ENCODE peak calls at places on chromosomes 11 and 22, in nine cellular contexts. N is left ventricle myocardium inferior; G is naive thymus-derived CD4-positive, alpha-beta T cell; M is endothelial cell of umbilical vein; X is effector memory CD4-positive, alpha-beta T cell; A is adrenal gland; P is CD8-positive, alpha-beta T cell; T is AG04450; I is endodermal cell. Q is an unnamed sample.

GRCh38 chr22:36900880-36901279 is 12.5 kb upstream of the CSF2RB start:
- DNase-seq in N (no peak), G (no peak), M (no peak), X (no peak), A (no peak), P (no peak), T (no peak), I (peak; percentile 91), Q (no peak)

GRCh38 chr11:130480721-130481140 is 32.3 kb downstream of the ADAMTS15 start:
- DNase-seq in N (no peak), G (no peak), M (peak; percentile 80), X (no peak), A (no peak), P (no peak), T (no peak), I (no peak), Q (no peak)

GRCh38 chr11:123261345-123262106 is 66.5 kb upstream of the CLMP start:
- DNase-seq in N (peak; percentile 82), G (peak; percentile 29), M (peak; percentile 68), X (peak; percentile 13), A (peak; percentile 90), P (peak; percentile 70), T (no peak), I (peak; percentile 97), Q (peak; percentile 48)

GRCh38 chr11:97361812-97362378 is 972.1 kb downstream of the JRKL start:
- DNase-seq in N (no peak), G (no peak), M (no peak), X (no peak), A (no peak), P (no peak), T (no peak), I (no peak), Q (no peak)

GRCh38 chr11:66956689-66957290 is 1.4 kb downstream of the PC start:
- DNase-seq in N (no peak), G (peak; percentile 13), M (no peak), X (no peak), A (no peak), P (no peak), T (no peak), I (peak; percentile 77), Q (no peak)

GRCh38 chr11:107011977-107012376 is 6.3 kb downstream of the GUCY1A2 start:
- DNase-seq in N (no peak), G (no peak), M (no peak), X (no peak), A (no peak), P (no peak), T (no peak), I (no peak), Q (no peak)

GRCh38 chr11:74689666-74690065 is 41.6 kb downstream of the CHRDL2 start:
- DNase-seq in N (no peak), G (no peak), M (no peak), X (no peak), A (no peak), P (no peak), T (no peak), I (no peak), Q (no peak)

GRCh38 chr22:18000441-18001039 is 23.8 kb downstream of the MICAL3 start:
- DNase-seq in N (no peak), G (no peak), M (peak; percentile 38), X (peak; percentile 37), A (no peak), P (peak; percentile 52), T (no peak), I (peak; percentile 75), Q (no peak)

GRCh38 chr11:2154889-2155288 is 6.1 kb downstream of the INS start:
- DNase-seq in N (no peak), G (no peak), M (no peak), X (no peak), A (no peak), P (no peak), T (no peak), I (no peak), Q (no peak)

DNA sequence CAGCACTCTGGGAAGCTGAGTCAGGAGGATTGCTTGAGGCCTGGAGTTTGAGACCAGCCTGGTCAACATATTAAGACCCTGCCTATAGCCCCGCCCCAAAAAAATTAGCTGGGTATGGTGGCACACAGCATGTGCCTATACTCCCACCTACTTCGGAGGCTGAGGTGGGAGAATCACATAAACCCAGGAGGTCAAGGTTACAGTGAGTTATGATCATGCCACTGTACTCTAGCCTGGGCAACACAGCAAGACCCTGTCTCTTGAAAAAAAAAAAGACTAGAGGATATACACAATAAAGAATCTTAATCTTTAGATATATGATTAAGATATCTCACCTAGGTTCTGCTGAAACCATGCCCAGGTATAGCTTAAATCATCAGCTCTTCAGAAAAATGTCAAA is 136.7 kb downstream of the APOL5 start:
- DNase-seq in N (no peak), G (no peak), M (no peak), X (no peak), A (no peak), P (no peak), T (no peak), I (no peak), Q (no peak)
- H3K4me3 ChIP-seq in N (no peak overlapping the region), G (no peak overlapping the region), M (no peak overlapping the region), X (no peak overlapping the region), A (no peak overlapping the region), P (no peak overlapping the region), T (no peak overlapping the region), I (no peak overlapping the region), Q (no peak overlapping the region)

GRCh38 chr22:50057292-50057867 is 718 bp downstream of the TTLL8 start:
- DNase-seq in N (no peak), G (no peak), M (no peak), X (no peak), A (no peak), P (no peak), T (no peak), I (no peak), Q (no peak)

GRCh38 chr22:50059881-50060262 is 1.8 kb upstream of the TTLL8 start:
- DNase-seq in N (no peak), G (no peak), M (no peak), X (no peak), A (no peak), P (no peak), T (no peak), I (no peak), Q (no peak)

GRCh38 chr22:50059185-50059880 is 1.2 kb upstream of the TTLL8 start:
- DNase-seq in N (no peak), G (no peak), M (peak; percentile 22), X (no peak), A (no peak), P (no peak), T (no peak), I (peak; percentile 83), Q (no peak)

GRCh38 chr22:50057868-50058311 is at the start of gene TTLL8:
- DNase-seq in N (no peak), G (no peak), M (no peak), X (no peak), A (no peak), P (no peak), T (no peak), I (peak; percentile 51), Q (no peak)

DNA sequence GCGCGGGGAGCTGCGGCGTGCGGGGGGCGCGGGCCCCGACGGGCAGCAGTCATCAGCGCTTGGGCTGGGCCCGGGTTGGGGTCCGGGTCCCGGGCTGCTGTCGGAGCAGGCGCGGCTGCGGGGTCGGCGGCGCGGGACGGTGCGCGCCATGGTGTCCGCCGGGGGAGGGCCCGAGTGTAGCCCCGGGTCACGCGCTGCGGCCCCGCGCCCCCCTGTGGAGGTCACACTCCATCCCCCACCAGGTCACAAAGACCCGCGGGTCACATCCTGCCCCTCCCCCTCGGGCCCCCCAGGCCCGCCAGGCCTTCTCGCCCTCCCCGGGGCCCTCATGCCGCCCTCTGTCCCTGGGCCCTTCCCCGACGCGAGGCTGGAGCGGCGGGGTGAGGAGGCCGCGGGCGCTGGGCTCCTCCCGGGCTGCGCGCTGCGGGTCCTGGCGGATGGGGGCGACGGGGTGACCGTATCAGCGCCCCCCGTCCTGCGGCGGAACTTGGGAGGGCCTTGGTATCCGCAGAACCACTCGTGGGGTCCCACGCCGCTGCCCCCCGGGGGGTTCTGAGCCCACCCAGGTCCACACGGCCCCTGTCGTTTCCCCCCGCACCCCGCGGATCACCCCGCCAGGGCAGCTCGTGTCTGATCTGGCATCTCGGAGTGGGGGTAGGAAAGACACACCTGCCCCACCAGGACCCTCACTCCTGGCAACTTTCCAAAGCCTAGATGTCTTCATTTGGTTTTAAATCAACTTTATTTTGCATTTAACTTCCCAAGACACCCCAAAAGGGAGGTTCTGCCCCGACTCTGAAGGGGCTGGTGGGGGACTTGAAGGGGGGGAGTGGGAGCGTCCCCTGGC is 463 bp upstream of the TTLL8 start:
- DNase-seq in N (no peak), G (no peak), M (no peak), X (no peak), A (no peak), P (no peak), T (no peak), I (peak; percentile 63), Q (no peak)
- H3K4me3 ChIP-seq in N (peak overlapping the region; percentile 51), G (no peak overlapping the region), M (no peak overlapping the region), X (no peak overlapping the region), A (no peak overlapping the region), P (no peak overlapping the region), T (no peak overlapping the region), I (peak overlapping the region; percentile 58), Q (no peak overlapping the region)

GRCh38 chr11:76797341-76798201 is 14.4 kb downstream of the TSKU start:
- DNase-seq in N (no peak), G (no peak), M (no peak), X (no peak), A (no peak), P (no peak), T (no peak), I (no peak), Q (no peak)

GRCh38 chr11:76800466-76801200 is 17.5 kb downstream of the TSKU start:
- DNase-seq in N (no peak), G (no peak), M (no peak), X (no peak), A (no peak), P (peak; percentile 29), T (no peak), I (peak; percentile 47), Q (no peak)

GRCh38 chr11:76799061-76799804 is 16.1 kb downstream of the TSKU start:
- DNase-seq in N (peak; percentile 91), G (peak; percentile 71), M (peak; percentile 62), X (peak; percentile 50), A (peak; percentile 83), P (peak; percentile 89), T (no peak), I (peak; percentile 96), Q (peak; percentile 41)

GRCh38 chr11:76798202-76798581 is 15.0 kb downstream of the TSKU start:
- DNase-seq in N (no peak), G (no peak), M (no peak), X (no peak), A (no peak), P (no peak), T (no peak), I (no peak), Q (no peak)

DNA sequence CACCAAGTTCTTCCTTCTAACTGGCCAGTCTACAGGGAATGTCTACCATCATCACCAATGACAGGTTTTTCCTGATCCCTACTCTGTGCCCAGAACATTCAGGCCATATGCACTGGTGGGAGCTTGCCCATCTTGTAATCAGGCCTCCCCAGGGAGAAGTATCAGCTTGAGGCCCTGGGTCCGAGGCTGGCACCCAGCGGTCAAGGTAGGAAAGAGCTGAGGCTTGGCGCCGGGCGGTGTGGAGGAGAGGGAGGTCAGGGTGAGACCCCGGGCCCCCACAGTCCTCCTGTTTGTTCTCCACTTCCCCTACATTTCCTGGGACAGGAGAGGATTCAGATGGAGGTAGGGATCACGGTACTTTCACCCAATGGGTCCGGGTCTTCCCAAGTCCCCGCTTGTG is 15.5 kb downstream of the TSKU start:
- DNase-seq in N (no peak), G (no peak), M (no peak), X (no peak), A (no peak), P (no peak), T (no peak), I (no peak), Q (no peak)
- H3K4me3 ChIP-seq in N (peak overlapping the region; percentile 59), G (peak overlapping the region; percentile 21), M (no peak overlapping the region), X (peak overlapping the region; percentile 35), A (no peak overlapping the region), P (peak overlapping the region; percentile 51), T (no peak overlapping the region), I (no peak overlapping the region), Q (no peak overlapping the region)

GRCh38 chr11:127223633-127224032 is 223.1 kb upstream of the KIRREL3 start:
- DNase-seq in N (no peak), G (no peak), M (no peak), X (no peak), A (no peak), P (no peak), T (no peak), I (no peak), Q (no peak)
- H3K4me3 ChIP-seq in N (no peak overlapping the region), G (no peak overlapping the region), M (no peak overlapping the region), X (no peak overlapping the region), A (no peak overlapping the region), P (no peak overlapping the region), T (no peak overlapping the region), I (no peak overlapping the region), Q (no peak overlapping the region)